ENCODE peak calls at places on chromosomes 3 and 15, in four cellular contexts. E is A549, A is HepG2, G is K562. H is an unnamed sample.

GRCh38 chr15:49196856-49197255 is 26.8 kb downstream of the GALK2 start:
- DNase-seq in E (no peak), A (no peak), G (no peak), H (no peak)

GRCh38 chr15:67834593-67835348 is 5.1 kb downstream of the RNU6-1 start:
- DNase-seq in E (no peak), A (no peak), G (no peak), H (peak; percentile 56)

GRCh38 chr3:181711325-181712135 is at the start of gene SOX2:
- DNase-seq in E (peak; percentile 91), A (peak; percentile 67), G (peak; percentile 68), H (peak; percentile 88)

GRCh38 chr3:32703491-32703968 is 18.5 kb downstream of the CNOT10 start:
- DNase-seq in E (peak; percentile 13), A (peak; percentile 80), G (no peak), H (no peak)

GRCh38 chr15:62975515-62975914 is 67.0 kb upstream of the TPM1 start:
- DNase-seq in E (peak; percentile 57), A (no peak), G (no peak), H (no peak)

GRCh38 chr3:138187296-138188012 is at the start of gene ARMC8:
- DNase-seq in E (peak; percentile 33), A (peak; percentile 77), G (peak; percentile 56), H (peak; percentile 60)

GRCh38 chr3:108053025-108053424 is 37.8 kb downstream of the CD47 start:
- DNase-seq in E (no peak), A (no peak), G (no peak), H (no peak)

GRCh38 chr3:157311633-157312365 is 124.9 kb upstream of the PTX3 start:
- DNase-seq in E (no peak), A (no peak), G (no peak), H (no peak)

GRCh38 chr15:84079885-84080777 is 155.4 kb upstream of the GOLGA6L4 start:
- DNase-seq in E (peak; percentile 13), A (no peak), G (peak; percentile 9), H (peak; percentile 77)

GRCh38 chr3:102526865-102527264 is 92.0 kb downstream of the ZPLD1 start:
- DNase-seq in E (no peak), A (no peak), G (no peak), H (no peak)

GRCh38 chr3:61638721-61639120 is 77.3 kb downstream of the PTPRG start:
- DNase-seq in E (no peak), A (no peak), G (no peak), H (no peak)

GRCh38 chr3:43155464-43156121 is 49.7 kb upstream of the POMGNT2 start:
- DNase-seq in E (peak; percentile 54), A (peak; percentile 51), G (peak; percentile 40), H (peak; percentile 71)

GRCh38 chr15:78322243-78322642 is 17.9 kb upstream of the CRABP1 start:
- DNase-seq in E (peak; percentile 35), A (no peak), G (no peak), H (no peak)

GRCh38 chr15:27260523-27260922 is 289.5 kb downstream of the GABRG3 start:
- DNase-seq in E (no peak), A (no peak), G (no peak), H (no peak)

GRCh38 chr3:109900774-109901173 is 563.4 kb upstream of the DPPA4 start:
- DNase-seq in E (no peak), A (no peak), G (no peak), H (no peak)

GRCh38 chr3:194960446-194961032 is 274.9 kb downstream of the FAM43A start:
- DNase-seq in E (no peak), A (no peak), G (no peak), H (no peak)

GRCh38 chr15:98856540-98856907 is 151.1 kb downstream of the PGPEP1L start:
- DNase-seq in E (peak; percentile 77), A (no peak), G (no peak), H (no peak)

GRCh38 chr3:30658328-30659052 is 52.1 kb downstream of the TGFBR2 start:
- DNase-seq in E (peak; percentile 36), A (peak; percentile 32), G (no peak), H (no peak)

GRCh38 chr15:65870889-65871533 is 1.7 kb downstream of the RAB11A start:
- DNase-seq in E (peak; percentile 69), A (peak; percentile 40), G (peak; percentile 34), H (no peak)

GRCh38 chr3:156207802-156208685 is 87.7 kb downstream of the KCNAB1 start:
- DNase-seq in E (no peak), A (no peak), G (no peak), H (no peak)

GRCh38 chr15:98853161-98853560 is 154.4 kb downstream of the PGPEP1L start:
- DNase-seq in E (peak; percentile 93), A (peak; percentile 29), G (peak; percentile 55), H (peak; percentile 67)

GRCh38 chr3:197340521-197340871 is 42.1 kb upstream of the DLG1 start:
- DNase-seq in E (no peak), A (no peak), G (no peak), H (no peak)
- TF ChIP-seq HMGXB4 in E (no peak), A (no peak), G (no peak), H (no peak)

GRCh38 chr3:71972031-71972430 is 187.1 kb upstream of the PROK2 start:
- DNase-seq in E (no peak), A (no peak), G (no peak), H (no peak)

GRCh38 chr3:71964170-71964569 is 179.2 kb upstream of the PROK2 start:
- DNase-seq in E (no peak), A (no peak), G (no peak), H (no peak)

GRCh38 chr3:71973337-71974030 is 188.5 kb upstream of the PROK2 start:
- DNase-seq in E (no peak), A (no peak), G (no peak), H (no peak)

GRCh38 chr3:71962561-71963240 is 177.8 kb upstream of the PROK2 start:
- DNase-seq in E (no peak), A (no peak), G (no peak), H (no peak)

DNA sequence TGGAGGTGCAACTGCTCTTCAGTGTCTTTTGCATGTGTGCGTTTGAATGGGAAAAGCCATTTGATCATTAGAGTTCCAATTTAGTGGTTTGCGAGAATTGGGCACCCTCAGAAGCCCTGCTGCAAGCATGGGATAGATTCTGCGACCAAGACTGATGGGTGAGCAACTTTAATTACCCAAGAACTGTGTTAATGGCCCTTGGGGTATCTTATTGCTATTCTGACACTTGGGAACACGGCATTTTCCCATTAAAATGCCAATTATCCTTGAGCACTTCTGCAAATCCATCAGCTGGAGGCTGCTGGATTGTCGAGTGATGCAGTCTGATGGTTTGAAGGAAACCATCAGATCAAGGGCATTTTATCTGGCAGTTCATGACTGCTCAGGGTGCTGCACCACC is 183.5 kb upstream of the PROK2 start:
- DNase-seq in E (no peak), A (no peak), G (no peak), H (no peak)
- TF ChIP-seq HMGXB4 in E (no peak), A (no peak), G (no peak), H (no peak)

GRCh38 chr3:22959593-22959992 is 243.5 kb upstream of the UBE2E2 start:
- DNase-seq in E (no peak), A (no peak), G (no peak), H (no peak)
- TF ChIP-seq HMGXB4 in E (no peak), A (no peak), G (no peak), H (no peak)

DNA sequence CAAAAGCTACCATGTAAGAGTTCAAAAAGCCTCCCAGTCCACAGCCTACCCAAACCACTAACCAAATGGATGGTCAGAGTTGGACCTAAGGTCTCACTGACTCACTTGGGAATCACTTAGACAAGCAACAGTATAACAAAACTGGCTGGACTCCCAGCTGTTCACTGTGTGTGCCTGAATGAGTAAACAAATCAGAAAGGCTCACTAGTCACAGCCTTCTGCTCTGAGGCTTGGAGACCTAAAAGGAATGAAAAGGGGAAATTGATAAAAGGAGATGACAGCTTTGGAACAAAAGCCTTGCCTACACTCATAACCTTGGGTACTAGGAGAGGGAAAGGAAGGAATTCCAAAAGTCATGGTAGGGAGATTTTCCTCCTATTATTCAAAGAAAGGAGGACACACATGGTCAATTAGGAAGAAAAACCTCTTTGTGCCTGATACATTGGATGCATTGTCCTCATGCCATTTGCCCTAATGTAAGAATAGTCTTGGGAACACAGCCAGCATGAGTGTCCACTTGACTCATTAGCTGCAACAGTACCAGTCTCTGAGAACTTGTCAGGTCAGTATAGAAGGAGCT is 92.3 kb downstream of the FRMD5 start:
- DNase-seq in E (peak; percentile 71), A (peak; percentile 75), G (no peak), H (no peak)
- TF ChIP-seq HMGXB4 in E (no peak), A (no peak), G (no peak), H (no peak)

DNA sequence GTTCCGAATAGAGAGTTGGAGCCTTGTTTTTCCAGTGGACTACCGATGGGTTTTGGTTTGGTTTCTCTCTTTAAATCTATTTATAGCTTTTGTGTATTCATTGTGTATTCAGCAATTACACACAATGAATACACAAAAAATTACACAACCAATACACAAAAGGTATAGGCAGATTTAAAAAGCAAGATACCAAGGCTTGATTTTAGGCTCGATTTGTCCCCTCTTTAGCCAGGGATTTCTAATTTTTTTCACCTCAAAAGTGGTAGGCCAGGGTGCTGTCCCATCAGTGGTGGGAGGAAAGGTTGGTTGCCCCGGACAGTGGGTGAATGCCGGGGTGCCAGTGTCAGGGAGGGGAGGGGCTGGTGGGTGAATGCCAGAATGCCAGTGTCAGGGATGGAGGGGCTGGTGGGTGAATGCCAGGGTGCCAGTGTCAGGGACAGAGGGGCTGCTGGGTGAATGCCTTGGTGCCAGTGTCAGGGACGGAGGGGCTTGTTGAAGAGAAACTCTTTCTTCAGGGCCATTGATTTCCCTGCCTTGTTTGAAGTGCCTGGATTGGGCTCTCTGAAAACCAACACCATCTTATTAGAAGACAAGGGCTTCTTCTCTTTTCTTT is 186.2 kb downstream of the GOLGA6L6 start:
- DNase-seq in E (no peak), A (no peak), G (no peak), H (peak; percentile 9)
- TF ChIP-seq HMGXB4 in E (no peak), A (no peak), G (no peak), H (no peak)

GRCh38 chr3:52238193-52238760 is 681 bp downstream of the TWF2 start:
- DNase-seq in E (peak; percentile 20), A (peak; percentile 89), G (no peak), H (no peak)

GRCh38 chr3:52238761-52239701 is at the start of gene TWF2:
- DNase-seq in E (peak; percentile 59), A (peak; percentile 56), G (peak; percentile 95), H (peak; percentile 77)

GRCh38 chr3:52236424-52236886 is 2.5 kb downstream of the TWF2 start:
- DNase-seq in E (no peak), A (no peak), G (no peak), H (no peak)

GRCh38 chr3:52237006-52237658 is 1.8 kb downstream of the TWF2 start:
- DNase-seq in E (no peak), A (no peak), G (no peak), H (no peak)

GRCh38 chr3:52237659-52238172 is 1.2 kb downstream of the TWF2 start:
- DNase-seq in E (peak; percentile 70), A (no peak), G (peak; percentile 46), H (no peak)
- TF ChIP-seq HMGXB4 in E (no peak), A (no peak), G (no peak), H (no peak)

DNA sequence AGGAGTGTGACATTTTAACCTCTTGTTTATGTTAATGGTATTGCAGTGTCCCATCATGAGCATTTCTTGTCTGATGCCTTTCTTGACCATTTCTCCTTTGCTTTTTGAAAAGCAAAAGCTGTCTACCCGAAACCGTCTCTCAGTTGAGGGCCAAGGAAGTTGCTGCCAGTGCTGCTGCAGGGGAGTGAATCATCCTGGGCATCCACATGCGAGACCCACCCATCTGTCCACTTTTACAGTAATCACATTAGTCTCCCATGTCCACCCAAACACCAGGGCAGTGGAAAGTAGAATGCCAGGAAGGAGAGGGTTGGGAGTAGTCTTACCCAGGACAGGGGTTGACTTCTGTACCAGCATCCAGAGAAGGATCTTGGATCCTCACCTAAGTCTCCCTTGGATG is 48.6 kb upstream of the TEX264 start:
- DNase-seq in E (no peak), A (no peak), G (no peak), H (no peak)
- TF ChIP-seq HMGXB4 in E (no peak), A (no peak), G (no peak), H (no peak)